ENCODE peak calls at places on chromosomes 2 and 18, in eight cellular contexts. E is GM04504; T is breast epithelium; F is psoas muscle; X is HuH-7.5; Q is CD8-positive, alpha-beta memory T cell; S is activated B cell treated with CpG ODN at 0.5 μM for 24 hours; I is NCI-H345. B is an unnamed sample.

GRCh38 chr2:225466891-225467604 is 67.5 kb downstream of the NYAP2 start:
- DNase-seq in E (no peak), S (no peak), F (no peak), I (no peak), Q (no peak), X (no peak), T (no peak), B (no peak)

GRCh38 chr2:9419558-9419957 is 3.8 kb downstream of the ITGB1BP1 start:
- DNase-seq in X (no peak), F (no peak), S (no peak), E (no peak), I (no peak), T (no peak), Q (no peak), B (no peak)

GRCh38 chr2:120958623-120959366 is 223.1 kb downstream of the GLI2 start:
- DNase-seq in Q (no peak), X (no peak), T (no peak), E (no peak), S (no peak), F (no peak), I (no peak), B (no peak)

GRCh38 chr18:77140439-77141109 is 8.0 kb upstream of the MBP start:
- DNase-seq in T (no peak), X (no peak), Q (no peak), S (no peak), I (no peak), F (no peak), E (no peak), B (no peak)

GRCh38 chr2:71939588-71940535 is 207.8 kb downstream of the CYP26B1 start:
- DNase-seq in I (no peak), T (no peak), Q (no peak), X (no peak), F (peak; percentile 84), S (no peak), E (no peak), B (no peak)

GRCh38 chr2:42296226-42296625 is 64.8 kb downstream of the COX7A2L start:
- DNase-seq in E (no peak), X (no peak), Q (no peak), T (no peak), F (no peak), I (no peak), S (no peak), B (no peak)

GRCh38 chr18:71011389-71011788 is 722.5 kb downstream of the SOCS6 start:
- DNase-seq in F (no peak), I (no peak), S (no peak), Q (no peak), X (no peak), T (no peak), E (no peak), B (no peak)

GRCh38 chr2:176395273-176395854 is 126.1 kb downstream of the MTX2 start:
- DNase-seq in F (no peak), S (no peak), E (no peak), I (no peak), T (no peak), X (no peak), Q (no peak), B (no peak)

GRCh38 chr2:238277695-238278094 is 10.7 kb downstream of the PER2 start:
- DNase-seq in F (no peak), I (no peak), S (no peak), Q (no peak), X (no peak), T (no peak), E (no peak), B (no peak)

GRCh38 chr2:55965966-55966365 is 42.4 kb upstream of the EFEMP1 start:
- DNase-seq in E (no peak), F (no peak), X (no peak), T (no peak), I (no peak), Q (no peak), S (no peak), B (no peak)

GRCh38 chr2:192126426-192126825 is 68.3 kb downstream of the TMEFF2 start:
- DNase-seq in Q (no peak), S (no peak), X (no peak), T (no peak), I (no peak), E (no peak), F (no peak), B (no peak)

GRCh38 chr2:40281021-40281940 is 170.6 kb downstream of the SLC8A1 start:
- DNase-seq in X (no peak), F (no peak), Q (no peak), E (peak; percentile 78), I (no peak), S (no peak), T (peak; percentile 67), B (peak; percentile 41)

GRCh38 chr18:67766930-67767329 is 250.4 kb upstream of the DSEL start:
- DNase-seq in T (no peak), F (no peak), S (no peak), I (no peak), X (no peak), E (peak; percentile 63), Q (no peak), B (peak; percentile 28)

GRCh38 chr2:61763605-61764034 is 90.2 kb downstream of the FAM161A start:
- DNase-seq in Q (no peak), T (peak; percentile 74), E (peak; percentile 71), F (peak; percentile 85), X (peak; percentile 46), S (no peak), I (peak; percentile 91), B (peak; percentile 38)

GRCh38 chr2:24342110-24342910 is 18.0 kb downstream of the ITSN2 start:
- DNase-seq in X (no peak), T (no peak), F (no peak), E (no peak), I (no peak), Q (no peak), S (no peak), B (no peak)

GRCh38 chr18:23503038-23503966 is at the start of gene RMC1:
- DNase-seq in S (peak; percentile 100), I (peak; percentile 96), X (peak; percentile 57), Q (peak; percentile 97), E (peak; percentile 83), T (peak; percentile 94), F (peak; percentile 98), B (peak; percentile 77)

GRCh38 chr2:28345619-28346018 is 47.0 kb upstream of the FOSL2 start:
- DNase-seq in T (no peak), E (no peak), X (no peak), I (no peak), Q (no peak), F (no peak), S (no peak), B (no peak)

GRCh38 chr2:217510790-217511291 is 492.0 kb downstream of the TNS1 start:
- DNase-seq in I (peak; percentile 81), F (peak; percentile 22), Q (no peak), E (peak; percentile 53), X (peak; percentile 49), S (no peak), T (peak; percentile 62), B (peak; percentile 72)

GRCh38 chr2:233449921-233450853 is 95.9 kb downstream of the DGKD start:
- DNase-seq in E (no peak), I (peak; percentile 8), T (no peak), F (peak; percentile 12), S (no peak), X (no peak), Q (no peak), B (no peak)

GRCh38 chr2:74499269-74499939 is at the start of gene LBX2:
- DNase-seq in X (no peak), E (no peak), T (no peak), Q (no peak), S (no peak), F (no peak), I (no peak), B (no peak)

GRCh38 chr2:200040831-200041230 is 85.4 kb downstream of the MAIP1 start:
- DNase-seq in X (no peak), I (no peak), E (no peak), Q (no peak), T (no peak), F (no peak), S (no peak), B (no peak)

GRCh38 chr18:3402962-3403585 is 46.9 kb upstream of the TGIF1 start:
- DNase-seq in F (no peak), S (no peak), T (no peak), E (no peak), X (no peak), I (no peak), Q (no peak), B (no peak)

GRCh38 chr18:68219867-68220266 is 495.0 kb downstream of the TMX3 start:
- DNase-seq in S (no peak), T (no peak), F (no peak), X (no peak), E (no peak), I (no peak), Q (no peak), B (no peak)

GRCh38 chr2:240576036-240576435 is 7.8 kb downstream of the RNPEPL1 start:
- DNase-seq in S (no peak), I (no peak), Q (no peak), T (no peak), E (no peak), X (no peak), F (no peak), B (no peak)

GRCh38 chr18:77130229-77131099 is 2.1 kb downstream of the MBP start:
- DNase-seq in I (no peak), T (no peak), E (no peak), S (no peak), Q (no peak), F (no peak), X (no peak), B (no peak)

GRCh38 chr2:98013407-98014042 is 17.8 kb upstream of the TMEM131 start:
- DNase-seq in T (no peak), S (no peak), X (no peak), I (no peak), E (no peak), Q (no peak), F (no peak), B (no peak)

GRCh38 chr18:59142274-59142673 is 2.6 kb downstream of the SEC11C start:
- DNase-seq in F (no peak), I (no peak), Q (no peak), T (no peak), E (no peak), S (no peak), X (no peak), B (no peak)